ENCODE peak calls at places on chromosomes 5 and 9, in six cellular contexts. I is fibroblast of lung, W is SJSA1, P is stomach, N is WERI-Rb-1, B is fibroblast of mammary gland. Q is an unnamed sample.

GRCh38 chr9:124779368-124780059 is 2.6 kb downstream of the OLFML2A start:
- DNase-seq in W (peak), N (peak), P (peak), I (peak), B (peak), Q (peak)

GRCh38 chr5:97075649-97076048 is 66.8 kb downstream of the LIX1 start:
- DNase-seq in P (no peak), B (no peak), W (no peak), I (no peak), N (no peak), Q (no peak)

GRCh38 chr5:141519605-141520288 is 30.9 kb downstream of the PCDHGC5 start:
- DNase-seq in I (peak), B (peak), W (no peak), N (no peak), P (no peak), Q (peak)

GRCh38 chr5:168298949-168299348 is 7.5 kb downstream of the WWC1 start:
- DNase-seq in I (no peak), P (no peak), B (no peak), N (no peak), W (no peak), Q (no peak)

GRCh38 chr5:149729150-149729549 is 960 bp upstream of the PPARGC1B start:
- DNase-seq in N (no peak), B (no peak), P (no peak), W (no peak), I (no peak), Q (no peak)

GRCh38 chr9:80440724-80441123 is 869.0 kb downstream of the TLE4 start:
- DNase-seq in I (no peak), N (no peak), B (no peak), P (no peak), W (no peak), Q (no peak)

GRCh38 chr9:124757589-124757988 is 13.5 kb downstream of the NR6A1 start:
- DNase-seq in B (no peak), N (no peak), I (no peak), W (no peak), P (no peak), Q (no peak)

GRCh38 chr5:119022017-119022745 is 33.8 kb upstream of the DTWD2 start:
- DNase-seq in P (no peak), B (peak), W (peak), I (peak), N (no peak), Q (peak)

GRCh38 chr9:112299514-112299913 is 33.9 kb downstream of the PTBP3 start:
- DNase-seq in I (peak), P (no peak), B (peak), W (no peak), N (no peak), Q (peak)

GRCh38 chr5:106306313-106307028 is 1364.3 kb downstream of the EFNA5 start:
- DNase-seq in B (no peak), P (no peak), I (no peak), N (no peak), W (no peak), Q (no peak)

GRCh38 chr5:126806-127205 is 34.8 kb downstream of the PLEKHG4B start:
- DNase-seq in P (no peak), N (no peak), I (no peak), W (no peak), B (no peak), Q (no peak)
- H3K4me3 ChIP-seq in P (no peak), N (no peak), I (no peak), W (no peak), B (no peak), Q (no peak)

DNA sequence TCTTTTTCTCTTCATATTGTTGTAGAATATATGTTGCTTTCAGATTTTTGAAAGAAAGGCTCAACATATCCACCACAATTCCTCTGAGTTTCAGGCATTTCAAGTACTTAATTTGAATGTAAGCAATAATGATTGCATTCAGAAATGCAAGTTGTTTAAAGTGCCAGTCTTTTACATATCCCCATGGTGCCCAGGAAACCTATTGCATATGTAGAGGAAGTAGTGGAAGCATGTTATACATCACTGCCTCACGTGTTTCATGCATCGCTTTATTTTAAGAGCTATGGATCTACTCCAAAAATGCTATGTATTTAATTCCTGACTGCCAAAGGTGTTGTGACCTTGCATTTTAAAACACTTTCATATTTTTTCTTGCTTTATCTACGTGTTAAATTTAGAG is 28.1 kb downstream of the CPEB4 start:
- DNase-seq in W (no peak), N (no peak), P (no peak), I (no peak), B (no peak), Q (no peak)
- H3K4me3 ChIP-seq in W (no peak), N (no peak), P (no peak), I (no peak), B (no peak), Q (no peak)

DNA sequence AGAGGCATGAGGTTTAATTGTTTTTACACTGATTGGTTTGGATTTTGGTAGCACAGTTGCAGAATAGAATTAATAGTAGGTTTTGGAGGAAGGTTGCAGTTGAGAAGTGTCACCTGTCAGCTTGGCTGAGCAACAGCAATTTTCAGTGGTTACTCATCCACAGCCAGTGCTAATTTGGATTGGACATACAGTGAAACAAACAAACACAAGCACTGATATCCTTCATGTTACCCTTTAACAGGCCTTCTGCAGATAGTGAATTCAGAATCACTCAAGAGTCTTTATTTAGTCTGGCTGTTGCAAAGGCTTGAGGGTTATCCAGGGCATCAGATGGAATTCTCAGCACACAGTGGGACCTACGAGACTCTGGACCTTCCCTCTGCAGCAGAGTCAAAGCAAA is 31.8 kb upstream of the POU4F3 start:
- DNase-seq in B (no peak), I (no peak), P (no peak), N (no peak), W (no peak), Q (peak)
- H3K4me3 ChIP-seq in B (no peak), I (no peak), P (no peak), N (no peak), W (no peak), Q (no peak)

GRCh38 chr5:109823597-109823996 is 133.9 kb downstream of the MAN2A1 start:
- DNase-seq in N (no peak), B (peak), I (peak), W (no peak), P (no peak), Q (peak)
- H3K4me3 ChIP-seq in N (no peak), B (no peak), I (no peak), W (no peak), P (no peak), Q (no peak)

GRCh38 chr5:123756325-123756664 is 244.3 kb downstream of the CSNK1G3 start:
- DNase-seq in N (no peak), I (no peak), W (no peak), B (no peak), P (no peak), Q (no peak)

GRCh38 chr5:123753349-123754166 is 241.6 kb downstream of the CSNK1G3 start:
- DNase-seq in N (no peak), B (no peak), P (no peak), I (no peak), W (no peak), Q (no peak)

GRCh38 chr5:123755587-123756324 is 243.8 kb downstream of the CSNK1G3 start:
- DNase-seq in W (no peak), B (peak), P (no peak), I (peak), N (no peak), Q (peak)

GRCh38 chr5:123754167-123754840 is 242.3 kb downstream of the CSNK1G3 start:
- DNase-seq in P (no peak), N (no peak), I (peak), W (no peak), B (peak), Q (no peak)

DNA sequence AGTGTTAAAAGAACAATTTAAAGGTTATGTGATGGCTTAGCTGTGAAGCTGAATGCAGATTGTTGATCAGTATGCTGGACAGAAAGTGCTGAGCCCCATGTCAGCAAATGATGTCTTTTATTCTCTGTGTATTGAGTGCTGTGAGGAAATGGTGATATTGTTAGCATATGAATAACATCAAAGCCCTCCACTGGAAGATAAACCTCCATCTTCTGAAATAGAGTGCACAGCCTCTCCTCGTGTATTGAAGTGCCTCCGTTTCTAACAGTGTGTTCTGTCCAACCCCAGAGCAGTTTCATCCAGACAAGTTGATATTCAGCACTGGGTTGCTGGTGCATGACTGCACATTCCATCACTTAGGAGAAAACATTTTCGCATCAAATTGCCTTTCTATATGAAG is 242.9 kb downstream of the CSNK1G3 start:
- DNase-seq in B (peak), N (no peak), I (peak), W (no peak), P (no peak), Q (no peak)
- H3K4me3 ChIP-seq in B (no peak), N (no peak), I (no peak), W (no peak), P (no peak), Q (no peak)

GRCh38 chr5:40685191-40685590 is 5.5 kb downstream of the PTGER4 start:
- DNase-seq in B (no peak), I (no peak), W (no peak), P (no peak), N (no peak), Q (no peak)
- H3K4me3 ChIP-seq in B (no peak), I (peak), W (no peak), P (peak), N (no peak), Q (no peak)

DNA sequence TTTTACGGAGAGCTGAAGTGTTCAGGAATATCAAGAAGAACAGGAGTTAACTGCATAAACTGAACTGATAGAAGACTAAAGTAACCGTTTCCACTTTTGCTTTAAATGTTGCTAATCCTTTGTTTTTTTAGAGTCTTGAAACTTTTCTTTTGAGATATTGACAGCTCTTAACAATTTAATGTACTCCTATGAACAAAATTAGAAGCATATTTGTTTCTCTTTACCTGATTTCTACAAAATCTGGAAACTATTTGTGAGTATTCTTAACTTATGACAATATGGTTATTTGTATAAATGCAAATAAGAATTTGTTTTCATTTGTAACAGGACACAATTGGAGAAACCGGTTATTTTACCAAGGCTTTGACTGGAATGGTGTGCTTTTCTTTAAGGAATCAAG is 89.5 kb upstream of the FAM120A start:
- DNase-seq in W (no peak), P (no peak), B (no peak), I (no peak), N (no peak), Q (no peak)
- H3K4me3 ChIP-seq in W (no peak), P (no peak), B (no peak), I (no peak), N (no peak), Q (no peak)